ENCODE peak calls at places on chromosomes 7 and 10, in six cellular contexts. One of them, this sample, is unnamed.

GRCh38 chr10:122567056-122567660 is 6.6 kb downstream of the DMBT1 start:
- DNase-seq in HEK293T: peak; percentile 58
- DNase-seq in T-cell: peak; percentile 17
- DNase-seq in anterior cingulate cortex: no peak
- DNase-seq in stimulated activated CD8-positive, alpha-beta memory T cell treated with anti-CD3 and anti-CD28 coated beads, Interleukin-15, amount 100 ng/mL, for 1 hour: no peak
- DNase-seq in nephron progenitor cell: peak; percentile 37
- DNase-seq in this sample: no peak

GRCh38 chr10:63558132-63558784 is 37.1 kb downstream of the REEP3 start:
- DNase-seq in HEK293T: no peak
- DNase-seq in nephron progenitor cell: no peak
- DNase-seq in anterior cingulate cortex: no peak
- DNase-seq in stimulated activated CD8-positive, alpha-beta memory T cell treated with anti-CD3 and anti-CD28 coated beads, Interleukin-15, amount 100 ng/mL, for 1 hour: no peak
- DNase-seq in T-cell: no peak
- DNase-seq in this sample: no peak

GRCh38 chr7:156811706-156812105 is 81.3 kb downstream of the LMBR1 start:
- DNase-seq in anterior cingulate cortex: no peak
- DNase-seq in nephron progenitor cell: no peak
- DNase-seq in stimulated activated CD8-positive, alpha-beta memory T cell treated with anti-CD3 and anti-CD28 coated beads, Interleukin-15, amount 100 ng/mL, for 1 hour: no peak
- DNase-seq in T-cell: no peak
- DNase-seq in HEK293T: no peak
- DNase-seq in this sample: no peak

GRCh38 chr7:95772771-95773581 is 622 bp downstream of the DYNC1I1 start:
- DNase-seq in stimulated activated CD8-positive, alpha-beta memory T cell treated with anti-CD3 and anti-CD28 coated beads, Interleukin-15, amount 100 ng/mL, for 1 hour: no peak
- DNase-seq in T-cell: no peak
- DNase-seq in HEK293T: no peak
- DNase-seq in anterior cingulate cortex: no peak
- DNase-seq in nephron progenitor cell: no peak
- DNase-seq in this sample: no peak

GRCh38 chr10:105026566-105026965 is 385.5 kb downstream of the SORCS3 start:
- DNase-seq in stimulated activated CD8-positive, alpha-beta memory T cell treated with anti-CD3 and anti-CD28 coated beads, Interleukin-15, amount 100 ng/mL, for 1 hour: no peak
- DNase-seq in anterior cingulate cortex: no peak
- DNase-seq in HEK293T: no peak
- DNase-seq in T-cell: no peak
- DNase-seq in nephron progenitor cell: no peak
- DNase-seq in this sample: no peak

GRCh38 chr10:71854031-71854430 is 3.0 kb upstream of the PSAP start:
- DNase-seq in T-cell: no peak
- DNase-seq in nephron progenitor cell: no peak
- DNase-seq in HEK293T: no peak
- DNase-seq in stimulated activated CD8-positive, alpha-beta memory T cell treated with anti-CD3 and anti-CD28 coated beads, Interleukin-15, amount 100 ng/mL, for 1 hour: no peak
- DNase-seq in anterior cingulate cortex: no peak
- DNase-seq in this sample: no peak

GRCh38 chr7:41810258-41810576 is 107.3 kb upstream of the INHBA start:
- DNase-seq in HEK293T: no peak
- DNase-seq in anterior cingulate cortex: no peak
- DNase-seq in nephron progenitor cell: no peak
- DNase-seq in stimulated activated CD8-positive, alpha-beta memory T cell treated with anti-CD3 and anti-CD28 coated beads, Interleukin-15, amount 100 ng/mL, for 1 hour: no peak
- DNase-seq in T-cell: no peak
- DNase-seq in this sample: no peak

GRCh38 chr7:70614237-70614984 is 517.5 kb upstream of the GALNT17 start:
- DNase-seq in nephron progenitor cell: peak; percentile 61
- DNase-seq in T-cell: no peak
- DNase-seq in stimulated activated CD8-positive, alpha-beta memory T cell treated with anti-CD3 and anti-CD28 coated beads, Interleukin-15, amount 100 ng/mL, for 1 hour: no peak
- DNase-seq in HEK293T: no peak
- DNase-seq in anterior cingulate cortex: no peak
- DNase-seq in this sample: no peak

GRCh38 chr7:115178831-115179230 is 256.9 kb downstream of the MDFIC start:
- DNase-seq in HEK293T: no peak
- DNase-seq in nephron progenitor cell: no peak
- DNase-seq in T-cell: no peak
- DNase-seq in stimulated activated CD8-positive, alpha-beta memory T cell treated with anti-CD3 and anti-CD28 coated beads, Interleukin-15, amount 100 ng/mL, for 1 hour: no peak
- DNase-seq in anterior cingulate cortex: no peak
- DNase-seq in this sample: no peak

GRCh38 chr10:10644317-10645111 is 373.2 kb upstream of the CELF2 start:
- DNase-seq in anterior cingulate cortex: no peak
- DNase-seq in T-cell: no peak
- DNase-seq in HEK293T: no peak
- DNase-seq in stimulated activated CD8-positive, alpha-beta memory T cell treated with anti-CD3 and anti-CD28 coated beads, Interleukin-15, amount 100 ng/mL, for 1 hour: no peak
- DNase-seq in nephron progenitor cell: no peak
- DNase-seq in this sample: no peak

GRCh38 chr7:20310963-20311742 is 19.5 kb upstream of the ITGB8 start:
- DNase-seq in stimulated activated CD8-positive, alpha-beta memory T cell treated with anti-CD3 and anti-CD28 coated beads, Interleukin-15, amount 100 ng/mL, for 1 hour: no peak
- DNase-seq in anterior cingulate cortex: no peak
- DNase-seq in T-cell: no peak
- DNase-seq in HEK293T: no peak
- DNase-seq in nephron progenitor cell: no peak
- DNase-seq in this sample: no peak